ENCODE peak calls at places on chromosomes 6 and 20, in five cellular contexts. E is K562, L is endothelial cell of umbilical vein, X is HepG2, M is A549. D is an unnamed sample.
A peak's percentile ranks its signal among the peaks of the same experiment; 100 is the strongest.

GRCh38 chr6:6801002-6801329 is 212.4 kb downstream of the LY86 start:
- DNase-seq in X (no peak), E (no peak), M (no peak), L (no peak), D (peak; percentile 34)

GRCh38 chr6:56906752-56907151 is 48.2 kb upstream of the BEND6 start:
- DNase-seq in E (no peak), X (no peak), L (no peak), M (no peak), D (no peak)

GRCh38 chr6:52457096-52457495 is 37.0 kb downstream of the EFHC1 start:
- DNase-seq in L (no peak), X (peak; percentile 20), E (no peak), M (no peak), D (no peak)

GRCh38 chr20:33784225-33784624 is 26.9 kb upstream of the CHMP4B start:
- DNase-seq in M (no peak), X (no peak), E (no peak), L (no peak), D (no peak)

GRCh38 chr20:37229300-37229699 is 32.3 kb downstream of the GHRH start:
- DNase-seq in X (no peak), E (no peak), M (no peak), L (no peak), D (no peak)

GRCh38 chr20:8790442-8791074 is 278.3 kb upstream of the PLCB4 start:
- DNase-seq in E (peak; percentile 19), L (peak; percentile 75), M (peak; percentile 15), X (peak; percentile 61), D (peak; percentile 42)

GRCh38 chr6:135033238-135033637 is 21.4 kb downstream of the HBS1L start:
- DNase-seq in L (no peak), M (no peak), E (no peak), X (no peak), D (no peak)

GRCh38 chr6:66638518-66638917 is 931.5 kb upstream of the EYS start:
- DNase-seq in X (no peak), M (no peak), E (no peak), L (no peak), D (no peak)

GRCh38 chr6:26104457-26105108 is 17.4 kb downstream of the HFE start:
- DNase-seq in X (peak; percentile 90), L (no peak), E (no peak), M (no peak), D (peak; percentile 39)

GRCh38 chr6:79463721-79464120 is 73.5 kb downstream of the LCA5 start:
- DNase-seq in L (no peak), E (no peak), X (peak; percentile 86), M (no peak), D (no peak)

GRCh38 chr20:3465301-3465700 is 5.5 kb upstream of the ATRN start:
- DNase-seq in X (no peak), L (no peak), E (no peak), M (no peak), D (no peak)

GRCh38 chr20:3461911-3462677 is 8.7 kb upstream of the ATRN start:
- DNase-seq in M (no peak), E (no peak), L (no peak), X (no peak), D (no peak)

GRCh38 chr20:3464166-3464565 is 6.7 kb upstream of the ATRN start:
- DNase-seq in E (no peak), X (no peak), L (no peak), M (no peak), D (no peak)

GRCh38 chr20:3459881-3460307 is 10.9 kb upstream of the ATRN start:
- DNase-seq in L (no peak), E (no peak), X (no peak), M (no peak), D (no peak)

GRCh38 chr20:3461191-3461874 is 9.5 kb upstream of the ATRN start:
- DNase-seq in E (no peak), L (no peak), X (no peak), M (no peak), D (no peak)
- TF ChIP-seq MYC in E (no peak), L (no peak), X (no peak), M (no peak), D (no peak)

DNA sequence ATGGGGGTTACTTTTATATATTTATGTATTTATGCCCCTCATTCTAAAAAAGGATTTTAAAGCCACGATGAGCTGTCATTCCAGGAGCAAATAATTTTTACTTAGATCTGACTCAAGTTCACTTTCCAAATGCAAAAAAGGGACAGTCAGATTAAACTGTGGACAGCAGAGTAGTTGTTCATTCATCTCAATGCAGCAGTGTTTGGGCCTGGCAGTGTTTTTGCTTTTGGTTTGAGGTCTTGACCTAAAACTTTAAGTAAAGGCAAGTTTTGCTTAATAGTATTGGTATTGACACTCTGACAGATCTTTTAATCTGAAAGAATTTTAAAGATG is 13.9 kb downstream of the JARID2 start:
- DNase-seq in E (no peak), M (no peak), L (no peak), X (no peak), D (no peak)
- H3K4me3 ChIP-seq in E (no peak overlapping the region), M (no peak overlapping the region), L (no peak overlapping the region), X (no peak overlapping the region), D (no peak overlapping the region)

GRCh38 chr6:38269773-38270172 is 370.0 kb downstream of the BTBD9 start:
- DNase-seq in M (no peak), E (no peak), X (no peak), L (peak; percentile 26), D (no peak)

GRCh38 chr6:38271081-38271480 is 368.6 kb downstream of the BTBD9 start:
- DNase-seq in E (no peak), X (no peak), M (no peak), L (no peak), D (no peak)

GRCh38 chr6:38272222-38272621 is 367.5 kb downstream of the BTBD9 start:
- DNase-seq in E (no peak), X (no peak), M (no peak), L (no peak), D (no peak)

GRCh38 chr6:38270367-38270766 is 369.4 kb downstream of the BTBD9 start:
- DNase-seq in E (no peak), X (no peak), M (no peak), L (no peak), D (no peak)

GRCh38 chr6:38273325-38273724 is 366.4 kb downstream of the BTBD9 start:
- DNase-seq in M (no peak), E (no peak), X (no peak), L (no peak), D (no peak)
- TF ChIP-seq MYC in M (no peak), E (no peak), X (no peak), L (no peak), D (no peak)

DNA sequence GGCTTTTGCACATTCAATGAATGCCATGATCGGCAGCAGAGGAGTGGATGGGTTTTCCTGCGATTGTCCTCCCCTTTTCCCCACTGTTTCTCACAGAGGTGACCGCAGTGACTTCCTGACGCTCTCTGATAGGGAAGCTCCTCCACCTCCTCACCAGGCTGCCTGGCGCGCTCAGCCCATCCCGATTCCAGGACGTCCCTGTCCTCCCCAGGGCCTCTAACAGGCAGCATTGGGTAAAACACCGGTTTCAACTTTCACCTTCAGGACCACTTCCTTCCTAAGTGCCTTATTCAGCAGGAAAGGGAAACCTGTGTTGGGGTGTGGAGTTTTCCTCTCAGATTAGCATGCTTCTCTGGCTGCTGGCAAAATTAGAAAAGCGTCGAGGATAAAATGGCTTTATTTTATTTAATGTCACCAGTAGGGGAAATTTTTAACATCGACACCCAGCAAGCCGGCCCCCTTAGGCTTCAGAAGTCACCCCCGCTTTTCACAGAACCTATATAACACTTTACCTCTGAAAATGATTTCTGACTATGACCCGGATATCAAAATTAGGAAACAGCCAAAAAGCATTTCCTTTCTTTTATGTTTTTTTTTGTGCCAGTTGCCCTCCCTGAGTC is 570.4 kb upstream of the GJE1 start:
- DNase-seq in M (no peak), E (peak; percentile 10), X (no peak), L (peak; percentile 75), D (peak; percentile 49)
- H3K4me3 ChIP-seq in M (no peak overlapping the region), E (peak overlapping the region; percentile 2), X (no peak overlapping the region), L (peak overlapping the region; percentile 23), D (peak overlapping the region; percentile 64)

DNA sequence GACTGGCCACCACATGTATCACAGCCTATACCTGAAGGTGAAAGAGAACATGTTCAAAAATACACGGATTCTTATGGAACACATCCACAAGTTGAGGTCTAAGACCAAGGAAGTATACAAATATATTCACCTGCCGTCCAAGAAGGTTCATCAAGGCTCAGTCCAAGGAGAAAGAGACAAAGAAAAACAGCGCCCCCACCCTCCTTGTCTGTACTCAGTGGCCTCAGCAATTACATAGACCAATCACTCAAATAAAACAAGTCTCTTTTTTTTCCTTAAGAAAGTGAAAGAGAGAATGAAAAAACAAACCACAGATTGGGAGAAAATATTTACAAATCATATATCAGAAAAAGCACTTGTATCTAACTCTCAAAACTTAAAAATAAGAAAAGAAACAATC is 19.5 kb downstream of the CPXM1 start:
- DNase-seq in M (no peak), X (no peak), L (no peak), E (no peak), D (no peak)
- TF ChIP-seq MYC in M (no peak), X (no peak), L (no peak), E (no peak), D (no peak)

DNA sequence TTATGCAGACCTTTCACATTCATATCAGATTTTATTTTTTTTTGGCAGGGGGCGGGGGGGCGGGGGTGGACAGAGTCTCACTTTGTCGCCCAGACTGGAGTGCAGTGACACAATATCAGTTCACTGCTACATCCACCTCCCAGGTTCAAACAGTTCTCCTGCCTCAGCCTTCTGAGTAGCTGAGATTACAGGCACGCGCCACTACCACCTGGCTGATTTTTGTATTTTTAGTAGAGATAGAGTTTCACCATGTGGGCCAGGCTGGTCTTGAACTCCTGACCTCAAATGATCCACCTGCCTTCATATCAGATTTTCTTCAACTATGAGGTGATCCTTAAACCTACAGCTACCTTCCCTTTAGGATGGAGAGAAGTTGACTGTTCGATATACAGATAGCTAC is 8.0 kb upstream of the SUMO4 start:
- DNase-seq in M (no peak), X (no peak), L (no peak), E (no peak), D (no peak)
- H3K4me3 ChIP-seq in M (no peak overlapping the region), X (no peak overlapping the region), L (no peak overlapping the region), E (no peak overlapping the region), D (no peak overlapping the region)

GRCh38 chr6:31614075-31614619 is 887 bp upstream of the AIF1 start:
- DNase-seq in M (no peak), L (no peak), X (peak; percentile 44), E (no peak), D (peak; percentile 45)
- TF ChIP-seq MYC in M (no peak), L (no peak), X (peak; percentile 42), E (no peak), D (no peak)

DNA sequence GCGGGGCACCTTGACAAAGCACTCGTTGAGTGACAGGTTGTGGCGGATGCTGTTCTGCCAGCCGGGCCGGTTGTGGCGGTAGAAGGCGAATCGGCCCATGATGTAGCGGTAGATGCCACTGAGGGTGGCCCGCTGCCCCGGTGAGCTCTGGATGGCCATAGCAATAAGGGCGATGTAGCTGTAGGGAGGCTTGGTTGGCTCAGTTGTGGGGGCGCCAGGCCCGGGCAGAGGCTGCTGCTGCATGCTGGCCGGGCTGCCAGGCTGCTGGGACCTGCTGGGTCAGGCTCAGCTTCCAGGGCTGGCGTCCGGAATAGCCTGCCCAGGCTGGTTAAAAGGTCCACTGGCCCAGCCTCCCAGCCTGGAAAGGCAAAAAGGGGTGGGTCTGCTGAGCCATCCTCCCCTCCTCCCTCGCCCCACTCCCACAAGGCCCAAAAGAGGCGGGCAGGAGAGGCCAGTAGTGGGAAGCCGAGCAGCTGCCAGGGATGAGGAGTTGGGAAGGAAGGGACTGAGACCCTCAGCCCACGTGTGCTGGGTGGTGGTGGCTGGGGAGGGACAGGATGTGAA is at the start of gene FOXS1:
- DNase-seq in M (no peak), X (no peak), L (peak; percentile 17), E (no peak), D (no peak)
- H3K4me3 ChIP-seq in M (no peak within 1 kb of the TSS), X (no peak within 1 kb of the TSS), L (no peak within 1 kb of the TSS), E (no peak within 1 kb of the TSS), D (no peak within 1 kb of the TSS)

GRCh38 chr6:157246048-157246630 is 77.2 kb downstream of the TMEM242 start:
- DNase-seq in X (no peak), M (no peak), L (no peak), E (no peak), D (no peak)
- TF ChIP-seq MYC in X (no peak), M (no peak), L (no peak), E (no peak), D (no peak)